ENCODE peak calls at places on chromosome 6, in four cellular contexts. H is A549, Y is K562, M is HepG2. Z is an unnamed sample.
A peak's percentile ranks its signal among the peaks of the same experiment; 100 is the strongest.

GRCh38 chr6:3516094-3516493 is 59.2 kb upstream of the SLC22A23 start:
- DNase-seq in H (peak; percentile 19), Y (no peak), M (no peak), Z (no peak)

GRCh38 chr6:4914412-4915159 is 89.3 kb downstream of the RPP40 start:
- DNase-seq in H (no peak), Y (no peak), M (no peak), Z (no peak)

GRCh38 chr6:135331002-135331401 is 149.9 kb downstream of the MYB start:
- DNase-seq in H (no peak), Y (no peak), M (no peak), Z (peak; percentile 34)

GRCh38 chr6:26183581-26184408 is 96.6 kb downstream of the HFE start:
- DNase-seq in H (peak; percentile 84), Y (no peak), M (no peak), Z (peak; percentile 84)

GRCh38 chr6:75372884-75373283 is 88.3 kb upstream of the TMEM30A start:
- DNase-seq in H (no peak), Y (no peak), M (no peak), Z (no peak)

GRCh38 chr6:63676412-63677114 is 41.0 kb downstream of the PHF3 start:
- DNase-seq in H (no peak), Y (no peak), M (no peak), Z (no peak)

GRCh38 chr6:170147056-170147787 is 143.7 kb downstream of the DLL1 start:
- DNase-seq in H (no peak), Y (no peak), M (peak; percentile 20), Z (no peak)

GRCh38 chr6:27667016-27667415 is 194.1 kb upstream of the ZNF184 start:
- DNase-seq in H (no peak), Y (no peak), M (no peak), Z (no peak)

GRCh38 chr6:129469070-129469662 is 240.8 kb downstream of the ARHGAP18 start:
- DNase-seq in H (no peak), Y (no peak), M (no peak), Z (no peak)

GRCh38 chr6:53605543-53606235 is 59.9 kb downstream of the KLHL31 start:
- DNase-seq in H (no peak), Y (no peak), M (no peak), Z (no peak)

GRCh38 chr6:169647637-169648036 is 54.2 kb downstream of the WDR27 start:
- DNase-seq in H (no peak), Y (no peak), M (no peak), Z (no peak)

DNA sequence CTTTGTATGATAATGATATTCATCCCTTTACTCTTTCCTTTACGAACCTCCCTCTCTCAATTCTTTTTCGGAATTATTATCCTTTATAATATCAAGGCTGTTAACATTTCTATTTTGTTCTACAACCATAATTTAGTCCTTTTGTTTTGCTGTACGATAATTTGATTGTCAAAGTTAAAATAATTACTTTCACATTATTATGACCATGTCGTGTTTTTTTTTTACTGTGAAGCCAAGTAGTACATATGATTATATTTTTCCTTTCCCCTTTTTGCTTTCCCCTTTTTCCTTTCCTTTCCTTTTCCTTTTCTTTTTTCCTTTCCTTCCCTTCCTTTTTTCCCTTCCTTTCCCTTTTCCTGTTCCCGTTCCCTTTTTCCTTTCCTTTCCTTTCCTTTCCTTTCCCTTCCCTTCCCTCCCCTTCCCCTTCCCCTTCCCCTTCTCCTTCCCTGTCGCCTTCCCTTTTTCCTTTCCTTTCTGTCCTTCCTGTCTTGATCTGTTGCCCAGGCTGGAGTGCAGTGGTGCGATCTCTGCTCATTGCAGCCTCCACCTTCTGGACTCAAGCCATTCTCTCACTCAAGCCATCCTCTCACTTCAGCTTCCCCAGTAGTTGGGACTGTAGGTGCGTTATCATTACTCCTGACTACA is 19.5 kb downstream of the CD2AP start:
- DNase-seq in H (no peak), Y (peak; percentile 67), M (no peak), Z (no peak)
- TF ChIP-seq MAX in H (no peak), Y (no peak), M (no peak), Z (no peak)

DNA sequence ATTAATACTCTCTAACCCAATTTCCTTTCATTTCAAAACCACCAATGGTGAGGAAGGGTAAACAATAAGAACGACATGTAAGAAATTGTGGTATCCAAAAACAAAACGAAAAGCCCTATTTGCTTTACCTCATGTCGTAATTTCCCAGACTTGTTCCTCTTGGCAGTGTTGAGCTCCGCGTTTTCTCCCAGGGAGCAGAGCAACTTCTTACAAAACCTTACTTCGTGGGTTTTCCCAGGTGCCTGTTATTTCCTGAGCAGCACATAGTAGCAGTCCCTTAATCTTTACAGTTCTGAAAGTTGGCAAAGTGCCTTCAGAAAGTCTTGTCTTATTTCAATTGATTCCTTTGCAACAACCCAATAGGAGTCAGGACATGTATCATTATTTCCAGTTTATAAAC is 207.9 kb upstream of the MARCKS start:
- DNase-seq in H (no peak), Y (no peak), M (no peak), Z (no peak)
- TF ChIP-seq JUNB in H (no peak), Y (no peak), M (no peak), Z (peak; percentile 64)

GRCh38 chr6:125855783-125856182 is 65.0 kb downstream of the NCOA7 start:
- DNase-seq in H (no peak), Y (no peak), M (no peak), Z (no peak)

GRCh38 chr6:125854355-125854754 is 63.6 kb downstream of the NCOA7 start:
- DNase-seq in H (no peak), Y (no peak), M (no peak), Z (no peak)

GRCh38 chr6:125859691-125860210 is 69.0 kb downstream of the NCOA7 start:
- DNase-seq in H (no peak), Y (no peak), M (no peak), Z (no peak)

GRCh38 chr6:125857846-125858245 is 67.1 kb downstream of the NCOA7 start:
- DNase-seq in H (no peak), Y (no peak), M (no peak), Z (no peak)

DNA sequence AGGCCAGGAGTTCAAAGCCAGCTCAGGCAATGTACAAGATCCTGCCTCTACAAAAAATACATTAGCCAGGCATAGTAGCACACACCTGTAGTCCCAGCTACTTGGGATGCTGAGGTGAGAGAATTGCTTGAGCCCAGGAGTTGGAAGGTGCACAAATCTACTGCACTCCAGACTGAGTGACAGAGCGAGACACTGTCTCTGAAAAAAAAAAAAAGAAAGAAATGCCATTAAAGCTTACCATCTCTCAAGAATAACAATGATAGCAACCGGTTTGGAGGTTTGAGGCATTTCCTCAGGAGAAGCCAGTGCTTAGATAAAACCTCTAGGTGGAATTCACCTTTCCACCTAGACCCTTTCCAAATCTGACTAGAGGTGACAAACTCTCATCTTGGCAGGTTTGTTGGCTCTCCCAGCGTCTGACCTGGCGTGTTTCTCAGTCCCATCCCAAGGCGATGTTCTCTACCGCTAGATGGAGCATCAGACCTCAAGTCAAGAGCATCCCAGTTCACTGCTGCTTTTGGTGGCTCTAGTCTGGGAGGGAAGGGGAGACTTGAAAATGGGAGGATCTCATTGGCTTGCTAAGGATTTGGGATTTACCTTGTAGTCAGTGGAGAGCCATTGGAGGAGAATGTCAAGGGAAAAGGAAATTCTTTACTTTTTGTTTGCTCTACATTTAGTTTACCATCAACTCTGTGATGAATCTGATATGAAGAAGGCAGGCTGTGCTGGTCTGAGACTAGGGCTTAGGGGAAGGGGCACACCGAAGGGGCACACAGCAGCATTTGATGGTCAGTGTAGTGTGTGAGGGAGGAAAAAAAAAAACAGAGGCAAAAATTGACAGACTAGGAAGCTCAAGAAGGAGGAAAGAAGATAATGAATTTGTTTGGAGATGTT is 67.9 kb downstream of the NCOA7 start:
- DNase-seq in H (peak; percentile 83), Y (peak; percentile 85), M (peak; percentile 80), Z (no peak)
- TF ChIP-seq MAX in H (no peak), Y (no peak), M (no peak), Z (no peak)

GRCh38 chr6:36386495-36387439 is 702 bp downstream of the ETV7 start:
- DNase-seq in H (peak; percentile 13), Y (peak; percentile 26), M (no peak), Z (no peak)

GRCh38 chr6:36387440-36388303 is at the start of gene ETV7:
- DNase-seq in H (no peak), Y (no peak), M (no peak), Z (no peak)

GRCh38 chr6:36392621-36393020 is 5.2 kb upstream of the ETV7 start:
- DNase-seq in H (no peak), Y (no peak), M (no peak), Z (no peak)

GRCh38 chr6:36384095-36384494 is 3.4 kb downstream of the ETV7 start:
- DNase-seq in H (no peak), Y (no peak), M (no peak), Z (no peak)

GRCh38 chr6:36389353-36389752 is 1.9 kb upstream of the ETV7 start:
- DNase-seq in H (no peak), Y (no peak), M (no peak), Z (no peak)
- TF ChIP-seq JUNB in H (no peak), Y (no peak), M (no peak), Z (no peak)

DNA sequence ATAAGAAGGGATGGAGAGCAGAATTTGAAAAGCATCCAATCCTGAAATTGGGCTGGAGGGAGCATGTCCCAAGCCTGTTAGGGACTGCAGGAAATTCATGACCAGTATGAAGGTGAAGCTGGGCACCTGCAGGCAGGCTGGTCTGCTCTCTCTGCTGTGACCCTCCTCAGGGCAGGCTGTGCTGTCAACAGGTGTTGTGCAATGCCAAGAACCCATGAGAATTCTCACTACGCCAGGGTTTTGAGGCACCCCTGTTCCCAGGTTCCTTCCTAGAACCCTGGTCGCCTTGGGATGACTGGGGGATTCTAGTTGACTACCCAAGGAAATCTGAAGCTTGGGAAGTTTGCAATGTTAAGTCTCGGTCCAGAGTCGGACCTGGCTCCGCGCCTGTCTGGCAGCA is 13.3 kb upstream of the MAS1L start:
- DNase-seq in H (no peak), Y (no peak), M (no peak), Z (no peak)
- TF ChIP-seq MAX in H (no peak), Y (no peak), M (no peak), Z (no peak)

DNA sequence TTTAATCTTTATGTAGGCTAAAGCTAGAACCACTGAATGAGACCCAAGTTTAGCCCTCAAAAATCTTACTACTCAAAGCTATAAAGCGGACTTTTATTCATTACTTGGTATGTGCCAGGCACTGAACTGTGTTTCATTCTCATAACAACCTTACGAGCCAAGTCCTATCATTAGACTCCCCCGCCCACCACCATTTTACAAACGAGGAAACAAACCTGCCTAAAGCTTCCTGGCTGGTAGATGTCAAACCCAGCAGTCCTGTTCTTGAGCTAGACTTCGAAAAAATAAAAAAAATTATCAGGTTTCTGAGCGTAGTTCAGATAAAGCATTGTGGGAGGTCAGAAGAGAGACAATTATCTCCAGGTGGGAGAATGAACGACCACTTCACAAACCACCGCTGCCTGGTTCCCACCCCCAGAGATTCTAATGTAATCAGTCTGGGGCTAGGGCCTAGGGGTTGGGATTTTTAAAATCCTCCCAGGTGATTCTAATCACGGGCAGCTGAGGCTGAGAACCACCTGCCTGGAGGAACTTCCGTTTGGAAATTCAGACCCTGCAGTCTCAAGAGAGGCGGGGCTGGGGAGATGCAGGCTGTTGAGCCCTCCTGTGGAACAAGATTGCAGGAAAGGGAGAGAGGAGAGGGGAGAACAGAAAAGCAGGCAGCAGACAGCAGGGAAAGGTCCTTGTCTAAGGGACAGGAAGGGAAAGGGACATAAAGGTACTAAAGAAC is 8.6 kb downstream of the ADTRP start:
- DNase-seq in H (no peak), Y (peak; percentile 45), M (no peak), Z (no peak)
- TF ChIP-seq JUNB in H (no peak), Y (no peak), M (no peak), Z (no peak)